ENCODE peak calls at places on chromosomes 13 and 19, in nine cellular contexts. One of them, this sample, is unnamed.
A peak's percentile ranks its signal among the peaks of the same experiment; 100 is the strongest.

GRCh38 chr13:107459430-107459829 is 755.9 kb downstream of the LIG4 start:
- DNase-seq in prostate gland: no peak
- DNase-seq in psoas muscle: no peak
- DNase-seq in WERI-Rb-1: no peak
- DNase-seq in foreskin fibroblast: no peak
- DNase-seq in heart right ventricle: no peak
- DNase-seq in fibroblast of mammary gland: no peak
- DNase-seq in AG04449: no peak
- DNase-seq in left ventricle myocardium inferior: no peak
- DNase-seq in this sample: peak; percentile 16

GRCh38 chr19:33515921-33516320 is 5.7 kb downstream of the PEPD start:
- DNase-seq in AG04449: no peak
- DNase-seq in prostate gland: no peak
- DNase-seq in foreskin fibroblast: no peak
- DNase-seq in left ventricle myocardium inferior: no peak
- DNase-seq in heart right ventricle: no peak
- DNase-seq in psoas muscle: no peak
- DNase-seq in fibroblast of mammary gland: no peak
- DNase-seq in WERI-Rb-1: no peak
- DNase-seq in this sample: no peak

GRCh38 chr13:101552286-101552685 is 99.8 kb downstream of the ITGBL1 start:
- DNase-seq in WERI-Rb-1: no peak
- DNase-seq in psoas muscle: no peak
- DNase-seq in fibroblast of mammary gland: peak; percentile 35
- DNase-seq in prostate gland: no peak
- DNase-seq in left ventricle myocardium inferior: no peak
- DNase-seq in foreskin fibroblast: peak; percentile 28
- DNase-seq in heart right ventricle: no peak
- DNase-seq in AG04449: no peak
- DNase-seq in this sample: peak; percentile 28

GRCh38 chr19:38401148-38401547 is 1.7 kb upstream of the FAM98C start:
- DNase-seq in fibroblast of mammary gland: peak; percentile 34
- DNase-seq in WERI-Rb-1: no peak
- DNase-seq in AG04449: no peak
- DNase-seq in foreskin fibroblast: no peak
- DNase-seq in prostate gland: no peak
- DNase-seq in psoas muscle: no peak
- DNase-seq in heart right ventricle: no peak
- DNase-seq in left ventricle myocardium inferior: no peak
- DNase-seq in this sample: peak; percentile 50

GRCh38 chr19:4406626-4407025 is 4.2 kb downstream of the CHAF1A start:
- DNase-seq in prostate gland: no peak
- DNase-seq in AG04449: no peak
- DNase-seq in heart right ventricle: no peak
- DNase-seq in psoas muscle: no peak
- DNase-seq in left ventricle myocardium inferior: no peak
- DNase-seq in fibroblast of mammary gland: no peak
- DNase-seq in foreskin fibroblast: no peak
- DNase-seq in WERI-Rb-1: no peak
- DNase-seq in this sample: no peak

GRCh38 chr19:8194528-8195275 is 14.5 kb upstream of the CERS4 start:
- DNase-seq in AG04449: no peak
- DNase-seq in left ventricle myocardium inferior: no peak
- DNase-seq in fibroblast of mammary gland: no peak
- DNase-seq in WERI-Rb-1: peak; percentile 11
- DNase-seq in foreskin fibroblast: no peak
- DNase-seq in prostate gland: no peak
- DNase-seq in heart right ventricle: peak; percentile 20
- DNase-seq in psoas muscle: no peak
- DNase-seq in this sample: no peak

GRCh38 chr19:35461050-35461449 is 13.0 kb downstream of the FFAR2 start:
- DNase-seq in foreskin fibroblast: no peak
- DNase-seq in AG04449: no peak
- DNase-seq in psoas muscle: no peak
- DNase-seq in fibroblast of mammary gland: no peak
- DNase-seq in WERI-Rb-1: no peak
- DNase-seq in left ventricle myocardium inferior: no peak
- DNase-seq in prostate gland: no peak
- DNase-seq in heart right ventricle: peak; percentile 33
- DNase-seq in this sample: no peak

GRCh38 chr19:11096210-11096841 is 7.1 kb downstream of the LDLR start:
- DNase-seq in heart right ventricle: peak; percentile 60
- DNase-seq in AG04449: no peak
- DNase-seq in psoas muscle: peak; percentile 48
- DNase-seq in foreskin fibroblast: peak; percentile 46
- DNase-seq in prostate gland: no peak
- DNase-seq in left ventricle myocardium inferior: peak; percentile 68
- DNase-seq in WERI-Rb-1: no peak
- DNase-seq in fibroblast of mammary gland: peak; percentile 71
- DNase-seq in this sample: peak; percentile 81

GRCh38 chr19:31270897-31271568 is 78.2 kb downstream of the TSHZ3 start:
- DNase-seq in heart right ventricle: no peak
- DNase-seq in prostate gland: no peak
- DNase-seq in foreskin fibroblast: peak; percentile 20
- DNase-seq in fibroblast of mammary gland: peak; percentile 87
- DNase-seq in WERI-Rb-1: no peak
- DNase-seq in psoas muscle: no peak
- DNase-seq in left ventricle myocardium inferior: no peak
- DNase-seq in AG04449: no peak
- DNase-seq in this sample: peak; percentile 58

GRCh38 chr19:7729211-7729610 is 2.7 kb downstream of the CLEC4G start:
- DNase-seq in psoas muscle: no peak
- DNase-seq in left ventricle myocardium inferior: no peak
- DNase-seq in foreskin fibroblast: no peak
- DNase-seq in prostate gland: no peak
- DNase-seq in heart right ventricle: no peak
- DNase-seq in WERI-Rb-1: no peak
- DNase-seq in AG04449: no peak
- DNase-seq in fibroblast of mammary gland: no peak
- DNase-seq in this sample: no peak

GRCh38 chr13:98252931-98253470 is 75.9 kb upstream of the RNF113B start:
- DNase-seq in heart right ventricle: no peak
- DNase-seq in AG04449: peak; percentile 76
- DNase-seq in psoas muscle: no peak
- DNase-seq in foreskin fibroblast: peak; percentile 85
- DNase-seq in fibroblast of mammary gland: peak; percentile 78
- DNase-seq in left ventricle myocardium inferior: no peak
- DNase-seq in WERI-Rb-1: no peak
- DNase-seq in prostate gland: no peak
- DNase-seq in this sample: peak; percentile 84

GRCh38 chr13:90594694-90595093 is 752.8 kb upstream of the MIR17HG start:
- DNase-seq in heart right ventricle: no peak
- DNase-seq in WERI-Rb-1: no peak
- DNase-seq in fibroblast of mammary gland: peak; percentile 79
- DNase-seq in psoas muscle: no peak
- DNase-seq in AG04449: no peak
- DNase-seq in foreskin fibroblast: peak; percentile 36
- DNase-seq in prostate gland: no peak
- DNase-seq in left ventricle myocardium inferior: no peak
- DNase-seq in this sample: peak; percentile 48

GRCh38 chr19:821976-822773 is 420 bp upstream of the PLPPR3 start:
- DNase-seq in WERI-Rb-1: no peak
- DNase-seq in foreskin fibroblast: no peak
- DNase-seq in psoas muscle: no peak
- DNase-seq in AG04449: no peak
- DNase-seq in heart right ventricle: no peak
- DNase-seq in prostate gland: no peak
- DNase-seq in left ventricle myocardium inferior: no peak
- DNase-seq in fibroblast of mammary gland: no peak
- DNase-seq in this sample: no peak

GRCh38 chr19:6500837-6501739 is 1.0 kb downstream of the TUBB4A start:
- DNase-seq in AG04449: no peak
- DNase-seq in heart right ventricle: no peak
- DNase-seq in psoas muscle: no peak
- DNase-seq in fibroblast of mammary gland: no peak
- DNase-seq in foreskin fibroblast: no peak
- DNase-seq in left ventricle myocardium inferior: no peak
- DNase-seq in WERI-Rb-1: no peak
- DNase-seq in prostate gland: no peak
- DNase-seq in this sample: no peak
- H3K4me3 ChIP-seq in AG04449: no peak overlapping the region
- H3K4me3 ChIP-seq in heart right ventricle: peak overlapping the region; percentile 47
- H3K4me3 ChIP-seq in psoas muscle: peak overlapping the region; percentile 58
- H3K4me3 ChIP-seq in fibroblast of mammary gland: no peak overlapping the region
- H3K4me3 ChIP-seq in foreskin fibroblast: no peak overlapping the region
- H3K4me3 ChIP-seq in left ventricle myocardium inferior: peak overlapping the region; percentile 68
- H3K4me3 ChIP-seq in WERI-Rb-1: peak overlapping the region; percentile 76
- H3K4me3 ChIP-seq in prostate gland: no peak overlapping the region
- H3K4me3 ChIP-seq in this sample: no peak overlapping the region

GRCh38 chr13:44407379-44407778 is 33.8 kb downstream of the SERP2 start:
- DNase-seq in heart right ventricle: no peak
- DNase-seq in foreskin fibroblast: no peak
- DNase-seq in left ventricle myocardium inferior: no peak
- DNase-seq in psoas muscle: no peak
- DNase-seq in WERI-Rb-1: no peak
- DNase-seq in AG04449: no peak
- DNase-seq in fibroblast of mammary gland: no peak
- DNase-seq in prostate gland: no peak
- DNase-seq in this sample: no peak
- TF ChIP-seq CTCF in heart right ventricle: no peak
- TF ChIP-seq CTCF in foreskin fibroblast: no peak
- TF ChIP-seq CTCF in left ventricle myocardium inferior: no peak
- TF ChIP-seq CTCF in psoas muscle: no peak
- TF ChIP-seq CTCF in WERI-Rb-1: no peak
- TF ChIP-seq CTCF in AG04449: no peak
- TF ChIP-seq CTCF in fibroblast of mammary gland: no peak
- TF ChIP-seq CTCF in prostate gland: no peak
- TF ChIP-seq CTCF in this sample: no peak

DNA sequence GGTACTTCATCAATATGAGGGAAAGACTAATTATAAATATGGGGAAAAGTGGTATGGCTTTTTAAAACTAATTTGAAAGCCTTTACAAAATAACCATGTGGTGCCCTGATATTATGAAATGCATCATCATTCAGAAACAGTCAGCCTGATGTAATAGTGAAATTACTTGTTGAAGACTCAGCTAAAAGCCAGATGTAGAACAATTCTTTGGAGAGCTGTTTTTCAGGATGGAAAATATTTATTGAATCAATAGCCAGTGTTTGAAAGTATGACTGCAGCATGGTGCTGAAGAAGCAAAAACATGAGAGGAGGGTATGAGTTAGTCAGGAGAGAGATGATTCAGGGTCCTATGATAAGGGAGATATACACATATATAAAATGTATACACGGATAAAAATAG is 2476.5 kb downstream of the PCDH9 start:
- DNase-seq in fibroblast of mammary gland: peak; percentile 6
- DNase-seq in WERI-Rb-1: no peak
- DNase-seq in psoas muscle: no peak
- DNase-seq in foreskin fibroblast: peak; percentile 50
- DNase-seq in heart right ventricle: no peak
- DNase-seq in prostate gland: no peak
- DNase-seq in left ventricle myocardium inferior: no peak
- DNase-seq in AG04449: no peak
- DNase-seq in this sample: peak; percentile 51
- H3K4me3 ChIP-seq in fibroblast of mammary gland: no peak overlapping the region
- H3K4me3 ChIP-seq in WERI-Rb-1: no peak overlapping the region
- H3K4me3 ChIP-seq in psoas muscle: no peak overlapping the region
- H3K4me3 ChIP-seq in foreskin fibroblast: no peak overlapping the region
- H3K4me3 ChIP-seq in heart right ventricle: no peak overlapping the region
- H3K4me3 ChIP-seq in prostate gland: no peak overlapping the region
- H3K4me3 ChIP-seq in left ventricle myocardium inferior: no peak overlapping the region
- H3K4me3 ChIP-seq in AG04449: no peak overlapping the region
- H3K4me3 ChIP-seq in this sample: no peak overlapping the region

DNA sequence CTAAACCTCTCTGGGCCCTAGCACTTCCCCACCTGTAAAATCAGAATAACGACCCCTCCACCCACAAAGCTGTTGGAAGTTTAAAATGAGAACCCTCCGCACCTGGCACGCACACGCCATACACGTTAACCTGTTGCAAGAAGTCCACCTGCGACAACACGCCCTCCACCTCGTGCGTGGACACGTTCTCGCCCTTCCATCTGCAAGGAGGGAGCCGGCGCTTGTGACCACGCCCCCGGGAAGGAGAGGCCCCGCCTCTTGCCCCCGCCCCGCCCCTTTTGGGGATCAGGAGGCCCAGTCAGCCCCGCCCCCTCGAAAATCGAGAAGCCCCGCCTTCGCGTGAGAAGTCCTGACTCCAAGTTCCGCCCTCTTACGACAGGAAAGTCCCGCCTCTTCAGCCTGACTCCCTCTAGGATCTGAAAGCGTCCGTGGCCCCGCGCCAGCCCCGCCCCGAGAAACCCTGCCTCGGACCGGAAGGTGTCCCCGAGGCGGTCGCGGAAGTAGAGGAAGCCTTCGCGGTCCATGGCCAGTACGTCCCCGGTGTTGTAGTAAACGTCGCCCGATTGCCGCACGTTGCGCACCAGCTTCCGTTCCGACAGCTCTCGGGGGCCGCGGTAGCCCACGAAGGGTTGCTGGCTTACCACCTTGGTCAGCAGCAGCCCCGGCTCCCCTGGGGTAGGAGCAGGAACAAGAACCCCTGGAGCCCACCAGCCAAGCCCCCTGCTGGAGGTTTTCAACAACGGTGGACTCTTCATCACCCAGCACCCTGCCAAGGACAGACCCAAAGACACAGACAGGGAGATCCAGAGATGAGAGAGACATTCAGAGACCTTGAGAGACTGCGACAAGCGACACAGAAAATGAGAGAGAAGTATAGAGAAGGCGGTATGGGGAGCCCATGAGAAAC is 12.5 kb downstream of the SLC27A5 start:
- DNase-seq in WERI-Rb-1: peak; percentile 99
- DNase-seq in foreskin fibroblast: peak; percentile 100
- DNase-seq in fibroblast of mammary gland: peak; percentile 98
- DNase-seq in prostate gland: peak; percentile 99
- DNase-seq in psoas muscle: peak; percentile 100
- DNase-seq in left ventricle myocardium inferior: peak; percentile 100
- DNase-seq in heart right ventricle: peak; percentile 99
- DNase-seq in AG04449: peak; percentile 89
- DNase-seq in this sample: peak; percentile 99
- TF ChIP-seq CTCF in WERI-Rb-1: peak; percentile 14
- TF ChIP-seq CTCF in foreskin fibroblast: peak; percentile 28
- TF ChIP-seq CTCF in fibroblast of mammary gland: peak; percentile 32
- TF ChIP-seq CTCF in prostate gland: no peak
- TF ChIP-seq CTCF in psoas muscle: peak; percentile 16
- TF ChIP-seq CTCF in left ventricle myocardium inferior: peak; percentile 45
- TF ChIP-seq CTCF in heart right ventricle: peak; percentile 52
- TF ChIP-seq CTCF in AG04449: no peak
- TF ChIP-seq CTCF in this sample: peak; percentile 42

This sample was measured in AG10803.